ENCODE peak calls at places on chromosomes 13 and 19, in nine cellular contexts. One of them, this sample, is unnamed.

GRCh38 chr13:54241719-54242118 is 1213.1 kb downstream of the OLFM4 start:
- DNase-seq in CD4-positive, alpha-beta T cell: no peak
- DNase-seq in GM23338: no peak
- DNase-seq in left ventricle myocardium inferior: no peak
- DNase-seq in RWPE2: no peak
- DNase-seq in aorta: no peak
- DNase-seq in right cardiac atrium: no peak
- DNase-seq in A549: no peak
- DNase-seq in tibial nerve: no peak
- DNase-seq in this sample: no peak

GRCh38 chr13:90696254-90696653 is 651.2 kb upstream of the MIR17HG start:
- DNase-seq in CD4-positive, alpha-beta T cell: no peak
- DNase-seq in GM23338: no peak
- DNase-seq in left ventricle myocardium inferior: no peak
- DNase-seq in RWPE2: no peak
- DNase-seq in aorta: no peak
- DNase-seq in right cardiac atrium: no peak
- DNase-seq in A549: no peak
- DNase-seq in tibial nerve: no peak
- DNase-seq in this sample: no peak

GRCh38 chr13:99647593-99647980 is 146.3 kb downstream of the TM9SF2 start:
- DNase-seq in CD4-positive, alpha-beta T cell: no peak
- DNase-seq in GM23338: no peak
- DNase-seq in left ventricle myocardium inferior: no peak
- DNase-seq in RWPE2: no peak
- DNase-seq in aorta: no peak
- DNase-seq in right cardiac atrium: no peak
- DNase-seq in A549: no peak
- DNase-seq in tibial nerve: no peak
- DNase-seq in this sample: no peak

GRCh38 chr19:6065685-6066365 is 44.5 kb downstream of the RFX2 start:
- DNase-seq in CD4-positive, alpha-beta T cell: peak; percentile 30
- DNase-seq in GM23338: peak; percentile 71
- DNase-seq in left ventricle myocardium inferior: peak; percentile 43
- DNase-seq in RWPE2: no peak
- DNase-seq in aorta: peak; percentile 87
- DNase-seq in right cardiac atrium: no peak
- DNase-seq in A549: peak; percentile 66
- DNase-seq in tibial nerve: no peak
- DNase-seq in this sample: no peak

GRCh38 chr13:93307166-93307565 is 80.6 kb downstream of the GPC6 start:
- DNase-seq in CD4-positive, alpha-beta T cell: no peak
- DNase-seq in GM23338: no peak
- DNase-seq in left ventricle myocardium inferior: no peak
- DNase-seq in RWPE2: no peak
- DNase-seq in aorta: no peak
- DNase-seq in right cardiac atrium: no peak
- DNase-seq in A549: no peak
- DNase-seq in tibial nerve: no peak
- DNase-seq in this sample: no peak

GRCh38 chr13:66700336-66700735 is 529.8 kb downstream of the PCDH9 start:
- DNase-seq in CD4-positive, alpha-beta T cell: no peak
- DNase-seq in GM23338: no peak
- DNase-seq in left ventricle myocardium inferior: no peak
- DNase-seq in RWPE2: no peak
- DNase-seq in aorta: no peak
- DNase-seq in right cardiac atrium: no peak
- DNase-seq in A549: no peak
- DNase-seq in tibial nerve: no peak
- DNase-seq in this sample: no peak

GRCh38 chr19:49758292-49758691 is 4.8 kb downstream of the TSKS start:
- DNase-seq in CD4-positive, alpha-beta T cell: no peak
- DNase-seq in GM23338: no peak
- DNase-seq in left ventricle myocardium inferior: no peak
- DNase-seq in RWPE2: no peak
- DNase-seq in aorta: no peak
- DNase-seq in right cardiac atrium: no peak
- DNase-seq in A549: peak; percentile 35
- DNase-seq in tibial nerve: no peak
- DNase-seq in this sample: no peak

GRCh38 chr13:53694814-53695533 is 666.4 kb downstream of the OLFM4 start:
- DNase-seq in CD4-positive, alpha-beta T cell: no peak
- DNase-seq in GM23338: peak; percentile 30
- DNase-seq in left ventricle myocardium inferior: no peak
- DNase-seq in RWPE2: no peak
- DNase-seq in aorta: no peak
- DNase-seq in right cardiac atrium: no peak
- DNase-seq in A549: no peak
- DNase-seq in tibial nerve: no peak
- DNase-seq in this sample: no peak

GRCh38 chr13:98372886-98373285 is 195.8 kb upstream of the RNF113B start:
- DNase-seq in CD4-positive, alpha-beta T cell: no peak
- DNase-seq in GM23338: peak; percentile 58
- DNase-seq in left ventricle myocardium inferior: no peak
- DNase-seq in RWPE2: no peak
- DNase-seq in aorta: no peak
- DNase-seq in right cardiac atrium: no peak
- DNase-seq in A549: no peak
- DNase-seq in tibial nerve: no peak
- DNase-seq in this sample: no peak

GRCh38 chr19:10812902-10813404 is 23.1 kb downstream of the TMED1 start:
- DNase-seq in CD4-positive, alpha-beta T cell: no peak
- DNase-seq in GM23338: no peak
- DNase-seq in left ventricle myocardium inferior: no peak
- DNase-seq in RWPE2: no peak
- DNase-seq in aorta: no peak
- DNase-seq in right cardiac atrium: no peak
- DNase-seq in A549: peak; percentile 38
- DNase-seq in tibial nerve: no peak
- DNase-seq in this sample: no peak

GRCh38 chr13:57624565-57625435 is 6.7 kb upstream of the PCDH17 start:
- DNase-seq in CD4-positive, alpha-beta T cell: no peak
- DNase-seq in GM23338: peak; percentile 90
- DNase-seq in left ventricle myocardium inferior: no peak
- DNase-seq in RWPE2: no peak
- DNase-seq in aorta: no peak
- DNase-seq in right cardiac atrium: no peak
- DNase-seq in A549: no peak
- DNase-seq in tibial nerve: no peak
- DNase-seq in this sample: no peak

GRCh38 chr19:33613601-33614000 is 8.2 kb upstream of the CHST8 start:
- DNase-seq in CD4-positive, alpha-beta T cell: no peak
- DNase-seq in GM23338: no peak
- DNase-seq in left ventricle myocardium inferior: no peak
- DNase-seq in RWPE2: no peak
- DNase-seq in aorta: no peak
- DNase-seq in right cardiac atrium: no peak
- DNase-seq in A549: no peak
- DNase-seq in tibial nerve: no peak
- DNase-seq in this sample: no peak

GRCh38 chr19:40742477-40742876 is 7.8 kb downstream of the ACTMAP start:
- DNase-seq in CD4-positive, alpha-beta T cell: no peak
- DNase-seq in GM23338: no peak
- DNase-seq in left ventricle myocardium inferior: no peak
- DNase-seq in RWPE2: no peak
- DNase-seq in aorta: no peak
- DNase-seq in right cardiac atrium: peak; percentile 39
- DNase-seq in A549: no peak
- DNase-seq in tibial nerve: no peak
- DNase-seq in this sample: no peak

GRCh38 chr19:34979819-34980640 is 16.0 kb upstream of the ZNF792 start:
- DNase-seq in CD4-positive, alpha-beta T cell: no peak
- DNase-seq in GM23338: peak; percentile 54
- DNase-seq in left ventricle myocardium inferior: no peak
- DNase-seq in RWPE2: no peak
- DNase-seq in aorta: peak; percentile 34
- DNase-seq in right cardiac atrium: no peak
- DNase-seq in A549: no peak
- DNase-seq in tibial nerve: no peak
- DNase-seq in this sample: no peak

GRCh38 chr19:7729211-7729610 is 2.7 kb downstream of the CLEC4G start:
- DNase-seq in CD4-positive, alpha-beta T cell: no peak
- DNase-seq in GM23338: peak; percentile 57
- DNase-seq in left ventricle myocardium inferior: no peak
- DNase-seq in RWPE2: no peak
- DNase-seq in aorta: no peak
- DNase-seq in right cardiac atrium: no peak
- DNase-seq in A549: no peak
- DNase-seq in tibial nerve: no peak
- DNase-seq in this sample: no peak

GRCh38 chr13:104984296-104984818 is 1551.1 kb downstream of the EFNB2 start:
- DNase-seq in CD4-positive, alpha-beta T cell: no peak
- DNase-seq in GM23338: no peak
- DNase-seq in left ventricle myocardium inferior: peak; percentile 49
- DNase-seq in RWPE2: no peak
- DNase-seq in aorta: no peak
- DNase-seq in right cardiac atrium: no peak
- DNase-seq in A549: no peak
- DNase-seq in tibial nerve: peak; percentile 21
- DNase-seq in this sample: no peak

GRCh38 chr19:18657590-18658365 is 20.9 kb downstream of the KLHL26 start:
- DNase-seq in CD4-positive, alpha-beta T cell: no peak
- DNase-seq in GM23338: peak; percentile 78
- DNase-seq in left ventricle myocardium inferior: peak; percentile 75
- DNase-seq in RWPE2: no peak
- DNase-seq in aorta: peak; percentile 93
- DNase-seq in right cardiac atrium: peak; percentile 89
- DNase-seq in A549: no peak
- DNase-seq in tibial nerve: peak; percentile 52
- DNase-seq in this sample: peak; percentile 74
- H3K27ac ChIP-seq in CD4-positive, alpha-beta T cell: no peak overlapping the region
- H3K27ac ChIP-seq in GM23338: no peak overlapping the region
- H3K27ac ChIP-seq in left ventricle myocardium inferior: peak overlapping the region; percentile 84
- H3K27ac ChIP-seq in RWPE2: no peak overlapping the region
- H3K27ac ChIP-seq in aorta: peak overlapping the region; percentile 34
- H3K27ac ChIP-seq in right cardiac atrium: peak overlapping the region; percentile 63
- H3K27ac ChIP-seq in A549: peak overlapping the region; percentile 84
- H3K27ac ChIP-seq in tibial nerve: peak overlapping the region; percentile 74
- H3K27ac ChIP-seq in this sample: peak overlapping the region; percentile 79

GRCh38 chr19:821976-822773 is 420 bp upstream of the PLPPR3 start:
- DNase-seq in CD4-positive, alpha-beta T cell: no peak
- DNase-seq in GM23338: peak; percentile 77
- DNase-seq in left ventricle myocardium inferior: no peak
- DNase-seq in RWPE2: no peak
- DNase-seq in aorta: no peak
- DNase-seq in right cardiac atrium: no peak
- DNase-seq in A549: no peak
- DNase-seq in tibial nerve: no peak
- DNase-seq in this sample: no peak

GRCh38 chr19:824885-825284 is 2.8 kb upstream of the AZU1 start:
- DNase-seq in CD4-positive, alpha-beta T cell: no peak
- DNase-seq in GM23338: no peak
- DNase-seq in left ventricle myocardium inferior: no peak
- DNase-seq in RWPE2: no peak
- DNase-seq in aorta: no peak
- DNase-seq in right cardiac atrium: no peak
- DNase-seq in A549: no peak
- DNase-seq in tibial nerve: no peak
- DNase-seq in this sample: no peak

GRCh38 chr19:825897-826640 is 1.6 kb upstream of the AZU1 start:
- DNase-seq in CD4-positive, alpha-beta T cell: no peak
- DNase-seq in GM23338: no peak
- DNase-seq in left ventricle myocardium inferior: no peak
- DNase-seq in RWPE2: no peak
- DNase-seq in aorta: no peak
- DNase-seq in right cardiac atrium: no peak
- DNase-seq in A549: no peak
- DNase-seq in tibial nerve: no peak
- DNase-seq in this sample: no peak

GRCh38 chr19:823565-824121 is 1.9 kb upstream of the PLPPR3 start:
- DNase-seq in CD4-positive, alpha-beta T cell: no peak
- DNase-seq in GM23338: no peak
- DNase-seq in left ventricle myocardium inferior: no peak
- DNase-seq in RWPE2: no peak
- DNase-seq in aorta: no peak
- DNase-seq in right cardiac atrium: no peak
- DNase-seq in A549: no peak
- DNase-seq in tibial nerve: no peak
- DNase-seq in this sample: no peak

DNA sequence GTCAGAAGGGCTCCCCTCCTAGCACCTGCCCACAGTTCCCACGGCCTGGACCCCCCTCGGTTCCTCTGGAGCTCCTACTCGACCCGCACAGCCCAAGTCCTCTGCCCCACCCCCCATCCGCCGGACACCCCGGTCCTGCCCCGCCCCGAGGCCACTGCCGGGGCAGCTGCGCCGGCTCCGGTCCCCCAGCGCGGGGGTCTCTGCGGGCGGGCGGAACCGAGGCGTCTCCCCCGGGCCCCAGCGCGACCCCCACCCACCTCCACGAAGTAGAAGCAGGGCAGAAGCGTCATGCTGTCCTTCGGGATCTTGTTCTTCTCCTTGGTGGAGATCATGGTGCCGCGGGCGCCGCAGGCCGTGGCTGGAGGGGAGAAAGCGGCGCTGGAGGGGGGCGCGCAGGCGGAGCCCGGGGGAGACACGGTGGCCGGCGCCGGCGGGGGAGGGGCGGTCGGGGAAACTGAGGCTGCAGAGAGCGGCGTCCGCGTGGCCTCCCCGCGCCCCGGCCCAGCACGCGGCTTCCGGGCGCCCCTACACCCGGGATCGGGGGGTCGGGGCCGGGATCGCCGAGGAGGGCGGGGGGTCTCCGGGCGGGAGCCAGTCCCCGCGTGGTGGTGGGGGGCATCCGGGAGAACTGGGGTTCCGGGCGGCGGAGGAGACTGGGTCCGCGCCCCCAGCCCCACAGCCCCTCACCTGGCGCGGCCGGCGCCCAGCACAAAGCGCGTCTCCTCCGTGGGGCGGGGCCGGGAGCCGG is at the start of gene PLPPR3:
- DNase-seq in CD4-positive, alpha-beta T cell: no peak
- DNase-seq in GM23338: peak; percentile 67
- DNase-seq in left ventricle myocardium inferior: no peak
- DNase-seq in RWPE2: no peak
- DNase-seq in aorta: peak; percentile 74
- DNase-seq in right cardiac atrium: no peak
- DNase-seq in A549: no peak
- DNase-seq in tibial nerve: no peak
- DNase-seq in this sample: no peak
- H3K27ac ChIP-seq in CD4-positive, alpha-beta T cell: no peak within 1 kb of the TSS
- H3K27ac ChIP-seq in GM23338: no peak within 1 kb of the TSS
- H3K27ac ChIP-seq in left ventricle myocardium inferior: no peak within 1 kb of the TSS
- H3K27ac ChIP-seq in RWPE2: no peak within 1 kb of the TSS
- H3K27ac ChIP-seq in aorta: no peak within 1 kb of the TSS
- H3K27ac ChIP-seq in right cardiac atrium: no peak within 1 kb of the TSS
- H3K27ac ChIP-seq in A549: peak within 1 kb of the TSS; percentile 78
- H3K27ac ChIP-seq in tibial nerve: no peak within 1 kb of the TSS
- H3K27ac ChIP-seq in this sample: no peak within 1 kb of the TSS

GRCh38 chr13:49308977-49309408 is 61.3 kb downstream of the CDADC1 start:
- DNase-seq in CD4-positive, alpha-beta T cell: no peak
- DNase-seq in GM23338: no peak
- DNase-seq in left ventricle myocardium inferior: no peak
- DNase-seq in RWPE2: no peak
- DNase-seq in aorta: no peak
- DNase-seq in right cardiac atrium: peak; percentile 75
- DNase-seq in A549: no peak
- DNase-seq in tibial nerve: no peak
- DNase-seq in this sample: no peak
- H3K27ac ChIP-seq in CD4-positive, alpha-beta T cell: no peak overlapping the region
- H3K27ac ChIP-seq in GM23338: no peak overlapping the region
- H3K27ac ChIP-seq in left ventricle myocardium inferior: peak overlapping the region; percentile 85
- H3K27ac ChIP-seq in RWPE2: no peak overlapping the region
- H3K27ac ChIP-seq in aorta: peak overlapping the region; percentile 92
- H3K27ac ChIP-seq in right cardiac atrium: peak overlapping the region; percentile 92
- H3K27ac ChIP-seq in A549: no peak overlapping the region
- H3K27ac ChIP-seq in tibial nerve: peak overlapping the region; percentile 92
- H3K27ac ChIP-seq in this sample: peak overlapping the region; percentile 97

GRCh38 chr13:31880849-31881494 is 141.6 kb downstream of the RXFP2 start:
- DNase-seq in CD4-positive, alpha-beta T cell: no peak
- DNase-seq in GM23338: no peak
- DNase-seq in left ventricle myocardium inferior: no peak
- DNase-seq in RWPE2: no peak
- DNase-seq in aorta: no peak
- DNase-seq in right cardiac atrium: no peak
- DNase-seq in A549: no peak
- DNase-seq in tibial nerve: no peak
- DNase-seq in this sample: no peak
- H3K27ac ChIP-seq in CD4-positive, alpha-beta T cell: no peak overlapping the region
- H3K27ac ChIP-seq in GM23338: no peak overlapping the region
- H3K27ac ChIP-seq in left ventricle myocardium inferior: peak overlapping the region; percentile 78
- H3K27ac ChIP-seq in RWPE2: no peak overlapping the region
- H3K27ac ChIP-seq in aorta: no peak overlapping the region
- H3K27ac ChIP-seq in right cardiac atrium: no peak overlapping the region
- H3K27ac ChIP-seq in A549: no peak overlapping the region
- H3K27ac ChIP-seq in tibial nerve: no peak overlapping the region
- H3K27ac ChIP-seq in this sample: no peak overlapping the region

This sample was measured in caudate nucleus.